ENCODE peak calls at places on chromosomes 7 and 10, in four cellular contexts. I, B, W and F are unnamed samples.

GRCh38 chr10:5547934-5548660 is 23.3 kb downstream of the CALML3 start:
- DNase-seq in I (peak), B (no peak), W (no peak), F (peak)

GRCh38 chr7:140898794-140899548 is 25.8 kb downstream of the BRAF start:
- DNase-seq in I (no peak), B (no peak), W (no peak), F (no peak)

GRCh38 chr10:43111921-43112607 is 26.2 kb upstream of the CSGALNACT2 start:
- DNase-seq in I (peak), B (no peak), W (no peak), F (no peak)

GRCh38 chr7:134480730-134481129 is 21.8 kb upstream of the AKR1B1 start:
- DNase-seq in I (no peak), B (no peak), W (no peak), F (no peak)

GRCh38 chr10:62133618-62134017 is 135.0 kb downstream of the RTKN2 start:
- DNase-seq in I (no peak), B (no peak), W (no peak), F (no peak)

GRCh38 chr7:79452495-79453265 is 787 bp downstream of the MAGI2 start:
- DNase-seq in I (peak), B (no peak), W (peak), F (no peak)

GRCh38 chr10:109456566-109457361 is 466.5 kb downstream of the XPNPEP1 start:
- DNase-seq in I (no peak), B (no peak), W (no peak), F (no peak)

GRCh38 chr7:4227105-4228010 is 454.7 kb upstream of the FOXK1 start:
- DNase-seq in I (no peak), B (no peak), W (no peak), F (no peak)

GRCh38 chr7:78438433-78438832 is 639.9 kb downstream of the PHTF2 start:
- DNase-seq in I (no peak), B (no peak), W (no peak), F (no peak)

GRCh38 chr10:51700228-51700835 is 937 bp upstream of the CSTF2T start:
- DNase-seq in I (no peak), B (no peak), W (peak), F (peak)

GRCh38 chr7:122304604-122304975 is at the start of gene FEZF1:
- DNase-seq in I (peak), B (no peak), W (no peak), F (no peak)

GRCh38 chr10:95360122-95360715 is 69.4 kb upstream of the PDLIM1 start:
- DNase-seq in I (no peak), B (no peak), W (no peak), F (no peak)

GRCh38 chr7:85014936-85015335 is 171.9 kb downstream of the SEMA3D start:
- DNase-seq in I (no peak), B (no peak), W (no peak), F (no peak)

GRCh38 chr10:13716161-13717071 is 129.7 kb downstream of the PRPF18 start:
- DNase-seq in I (no peak), B (no peak), W (no peak), F (no peak)

GRCh38 chr10:71529203-71529537 is 132.4 kb downstream of the CDH23 start:
- DNase-seq in I (no peak), B (no peak), W (no peak), F (no peak)

GRCh38 chr10:71532878-71533277 is 136.2 kb downstream of the CDH23 start:
- DNase-seq in I (no peak), B (no peak), W (no peak), F (no peak)

GRCh38 chr10:71530781-71531180 is 134.1 kb downstream of the CDH23 start:
- DNase-seq in I (no peak), B (no peak), W (no peak), F (no peak)

GRCh38 chr10:71533936-71534335 is 137.2 kb downstream of the CDH23 start:
- DNase-seq in I (no peak), B (no peak), W (no peak), F (no peak)

GRCh38 chr10:71531485-71532446 is 135.0 kb downstream of the CDH23 start:
- DNase-seq in I (no peak), B (no peak), W (no peak), F (no peak)
- H3K27ac ChIP-seq in I (no peak), B (no peak), W (no peak), F (no peak)

GRCh38 chr10:100315603-100316002 is 14.4 kb downstream of the PKD2L1 start:
- DNase-seq in I (no peak), B (no peak), W (no peak), F (no peak)
- H3K4me3 ChIP-seq in I (no peak), B (no peak), W (no peak), F (no peak)

GRCh38 chr10:118844731-118845573 is 90.2 kb upstream of the CACUL1 start:
- DNase-seq in I (no peak), B (no peak), W (no peak), F (no peak)
- H3K27ac ChIP-seq in I (no peak), B (no peak), W (no peak), F (no peak)

GRCh38 chr10:103915794-103916193 is 2.2 kb downstream of the STN1 start:
- DNase-seq in I (no peak), B (peak), W (no peak), F (peak)
- H3K4me3 ChIP-seq in I (peak), B (peak), W (no peak), F (no peak)

DNA sequence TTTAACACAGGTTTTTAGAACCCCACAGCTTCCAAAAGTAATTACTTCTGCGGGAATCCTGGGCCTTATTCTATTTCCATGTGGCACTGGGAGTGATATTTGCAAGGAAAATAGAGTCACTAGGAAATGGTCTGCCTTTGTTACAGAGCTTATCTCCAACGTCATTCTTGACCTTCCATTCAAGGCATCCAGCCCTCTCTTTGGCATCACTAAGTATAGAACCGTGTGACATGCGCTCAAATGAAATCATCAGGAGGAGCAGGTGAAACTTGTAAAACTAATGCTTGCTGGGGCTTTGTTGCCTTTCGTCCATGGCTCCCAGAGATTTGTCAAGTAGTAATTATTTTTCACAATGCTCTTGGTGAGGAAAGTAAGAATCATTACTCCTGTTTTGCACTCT is 73.4 kb downstream of the PAPSS2 start:
- DNase-seq in I (no peak), B (no peak), W (no peak), F (no peak)
- H3K27ac ChIP-seq in I (no peak), B (no peak), W (no peak), F (no peak)

DNA sequence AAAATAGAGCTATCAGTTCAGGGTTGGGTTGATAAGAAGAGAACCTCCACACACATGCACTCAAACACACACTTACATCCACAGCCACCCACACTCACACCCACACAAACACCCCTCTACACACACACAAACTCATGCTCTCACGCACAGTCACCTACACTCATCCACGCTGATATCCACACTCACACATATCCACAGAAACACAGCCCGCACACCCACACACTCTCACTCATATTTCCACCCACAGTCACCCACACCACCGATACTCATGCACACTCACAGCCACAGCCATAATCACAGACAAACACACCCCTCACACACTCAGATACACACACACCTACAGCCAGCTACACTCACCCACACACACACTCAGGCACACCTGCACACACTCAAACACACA is 333.0 kb upstream of the TPK1 start:
- DNase-seq in I (no peak), B (no peak), W (no peak), F (no peak)
- H3K4me3 ChIP-seq in I (no peak), B (no peak), W (no peak), F (no peak)

GRCh38 chr7:2264158-2264557 is 22.1 kb downstream of the NUDT1 start:
- DNase-seq in I (no peak), B (no peak), W (no peak), F (no peak)
- H3K27ac ChIP-seq in I (no peak), B (no peak), W (no peak), F (no peak)

DNA sequence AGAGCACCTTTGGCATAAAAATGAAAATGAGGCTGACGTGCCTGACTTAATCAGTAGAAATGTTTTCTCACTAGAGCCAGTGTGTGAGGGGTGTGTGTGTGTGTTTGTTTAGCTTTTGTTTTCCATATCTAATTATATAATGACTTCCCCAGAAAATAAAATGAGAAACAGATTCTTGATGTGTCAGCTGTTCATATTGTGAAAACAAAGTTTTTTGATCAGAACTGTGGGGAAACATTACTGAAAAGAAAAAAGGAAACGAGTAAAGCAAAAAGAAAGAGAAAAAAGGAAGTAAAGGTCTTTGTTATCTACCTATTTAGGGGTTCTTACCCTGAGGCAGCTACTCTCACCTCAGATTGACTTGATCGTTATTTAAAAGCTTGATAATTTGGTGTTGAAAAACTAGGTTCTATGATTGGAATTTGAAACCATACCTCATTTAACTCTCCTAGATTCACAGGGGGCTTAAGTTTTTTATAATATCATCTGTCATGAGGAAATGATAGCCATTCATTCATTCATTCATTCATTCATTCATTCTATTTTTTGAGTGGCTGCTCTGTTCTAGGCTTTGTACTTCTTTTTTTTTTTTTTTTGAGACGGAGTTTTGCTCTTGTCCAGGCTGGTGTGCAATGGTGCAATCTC is 58.0 kb downstream of the CREM start:
- DNase-seq in I (no peak), B (no peak), W (no peak), F (no peak)
- H3K4me3 ChIP-seq in I (no peak), B (no peak), W (no peak), F (no peak)